ENCODE peak calls at places on chromosome 13, in seven cellular contexts. O, Q, W, M, N, G and K are unnamed samples.
A peak's percentile ranks its signal among the peaks of the same experiment; 100 is the strongest.

GRCh38 chr13:101346942-101347728 is 69.2 kb downstream of the NALCN start:
- DNase-seq in M (no peak), Q (no peak), N (no peak), O (no peak), W (no peak), G (no peak), K (no peak)

GRCh38 chr13:23378009-23378632 is 55.4 kb downstream of the SACS start:
- DNase-seq in G (peak; percentile 56), Q (peak; percentile 67), N (peak; percentile 51), M (peak; percentile 86), O (no peak), W (peak; percentile 51), K (peak; percentile 26)

GRCh38 chr13:23609414-23610186 is 39.4 kb downstream of the TNFRSF19 start:
- DNase-seq in Q (no peak), N (no peak), G (no peak), M (no peak), W (no peak), O (peak; percentile 38), K (no peak)

GRCh38 chr13:23934481-23934880 is 37.2 kb upstream of the C1QTNF9B start:
- DNase-seq in W (no peak), N (peak; percentile 29), M (peak; percentile 40), Q (no peak), O (no peak), G (no peak), K (no peak)

GRCh38 chr13:76677047-76677446 is 209.2 kb downstream of the KCTD12 start:
- DNase-seq in Q (no peak), O (no peak), G (peak; percentile 60), W (no peak), N (no peak), M (peak; percentile 65), K (no peak)

GRCh38 chr13:112956516-112957294 is 12.3 kb upstream of the MCF2L start:
- DNase-seq in M (no peak), Q (no peak), G (no peak), N (no peak), O (no peak), W (no peak), K (no peak)

GRCh38 chr13:113860051-113860471 is 3.8 kb downstream of the GAS6 start:
- DNase-seq in G (no peak), O (no peak), N (no peak), M (no peak), W (no peak), Q (no peak), K (no peak)

GRCh38 chr13:35690546-35690945 is 214.1 kb upstream of the MAB21L1 start:
- DNase-seq in N (no peak), O (no peak), W (no peak), M (no peak), Q (no peak), G (no peak), K (no peak)

GRCh38 chr13:111503376-111503775 is 182.9 kb downstream of the TEX29 start:
- DNase-seq in W (no peak), G (no peak), O (no peak), M (no peak), N (no peak), Q (no peak), K (no peak)

GRCh38 chr13:26037302-26037701 is 14.5 kb downstream of the SHISA2 start:
- DNase-seq in O (no peak), N (no peak), M (no peak), W (no peak), Q (no peak), G (no peak), K (peak; percentile 8)

GRCh38 chr13:99371956-99372355 is 64.8 kb upstream of the GPR183 start:
- DNase-seq in M (no peak), Q (peak; percentile 27), O (no peak), G (no peak), W (no peak), N (no peak), K (peak; percentile 65)

GRCh38 chr13:27980280-27980998 is 8.1 kb downstream of the URAD start:
- DNase-seq in O (no peak), N (no peak), W (no peak), Q (no peak), G (no peak), M (no peak), K (no peak)

GRCh38 chr13:30551194-30551593 is 66.5 kb upstream of the USPL1 start:
- DNase-seq in N (peak; percentile 20), O (no peak), M (no peak), G (no peak), W (no peak), Q (no peak), K (no peak)

GRCh38 chr13:59103004-59103768 is 1060.5 kb downstream of the DIAPH3 start:
- DNase-seq in N (no peak), O (peak; percentile 98), G (no peak), W (no peak), Q (no peak), M (peak; percentile 40), K (no peak)